ENCODE peak calls at places on chromosomes 11 and 22, in nine cellular contexts. One of them, this sample, is unnamed.

GRCh38 chr11:1840780-1841480 is 2.1 kb downstream of the TNNI2 start:
- DNase-seq in putamen: no peak
- DNase-seq in renal cortical epithelial cell: no peak
- DNase-seq in stimulated activated CD4-positive, alpha-beta T cell treated with anti-CD3 and anti-CD28 coated beads, Interleukin-2, amount 100 ng/mL, for 48 hours: no peak
- DNase-seq in T-helper 1 cell: no peak
- DNase-seq in NCI-H446 treated with DMSO at 0.1 percent for 48 hours: no peak
- DNase-seq in activated CD4-positive, alpha-beta T cell treated with anti-CD3 and anti-CD28 coated beads for 24 hours: no peak
- DNase-seq in BE2C: no peak
- DNase-seq in breast epithelium: no peak
- DNase-seq in this sample: no peak

GRCh38 chr11:27795955-27796861 is 96.0 kb upstream of the BDNF start:
- DNase-seq in T-helper 1 cell: no peak
- DNase-seq in activated CD4-positive, alpha-beta T cell treated with anti-CD3 and anti-CD28 coated beads for 24 hours: no peak
- DNase-seq in renal cortical epithelial cell: peak; percentile 69
- DNase-seq in BE2C: no peak
- DNase-seq in stimulated activated CD4-positive, alpha-beta T cell treated with anti-CD3 and anti-CD28 coated beads, Interleukin-2, amount 100 ng/mL, for 48 hours: no peak
- DNase-seq in NCI-H446 treated with DMSO at 0.1 percent for 48 hours: no peak
- DNase-seq in breast epithelium: no peak
- DNase-seq in putamen: no peak
- DNase-seq in this sample: no peak

GRCh38 chr11:7571640-7572000 is 57.8 kb downstream of the PPFIBP2 start:
- DNase-seq in BE2C: peak; percentile 62
- DNase-seq in T-helper 1 cell: no peak
- DNase-seq in stimulated activated CD4-positive, alpha-beta T cell treated with anti-CD3 and anti-CD28 coated beads, Interleukin-2, amount 100 ng/mL, for 48 hours: no peak
- DNase-seq in renal cortical epithelial cell: peak; percentile 59
- DNase-seq in activated CD4-positive, alpha-beta T cell treated with anti-CD3 and anti-CD28 coated beads for 24 hours: no peak
- DNase-seq in putamen: peak; percentile 79
- DNase-seq in breast epithelium: peak; percentile 69
- DNase-seq in NCI-H446 treated with DMSO at 0.1 percent for 48 hours: peak; percentile 44
- DNase-seq in this sample: no peak

GRCh38 chr22:11628651-11629511 is 3899.1 kb upstream of the OR11H1 start:
- DNase-seq in renal cortical epithelial cell: no peak
- DNase-seq in NCI-H446 treated with DMSO at 0.1 percent for 48 hours: no peak
- DNase-seq in stimulated activated CD4-positive, alpha-beta T cell treated with anti-CD3 and anti-CD28 coated beads, Interleukin-2, amount 100 ng/mL, for 48 hours: no peak
- DNase-seq in BE2C: no peak
- DNase-seq in putamen: no peak
- DNase-seq in activated CD4-positive, alpha-beta T cell treated with anti-CD3 and anti-CD28 coated beads for 24 hours: no peak
- DNase-seq in T-helper 1 cell: no peak
- DNase-seq in breast epithelium: no peak
- DNase-seq in this sample: no peak

GRCh38 chr11:12241401-12241800 is 131.0 kb downstream of the MICAL2 start:
- DNase-seq in NCI-H446 treated with DMSO at 0.1 percent for 48 hours: no peak
- DNase-seq in renal cortical epithelial cell: no peak
- DNase-seq in activated CD4-positive, alpha-beta T cell treated with anti-CD3 and anti-CD28 coated beads for 24 hours: no peak
- DNase-seq in T-helper 1 cell: no peak
- DNase-seq in putamen: no peak
- DNase-seq in stimulated activated CD4-positive, alpha-beta T cell treated with anti-CD3 and anti-CD28 coated beads, Interleukin-2, amount 100 ng/mL, for 48 hours: no peak
- DNase-seq in BE2C: no peak
- DNase-seq in breast epithelium: no peak
- DNase-seq in this sample: no peak

GRCh38 chr11:15074206-15075161 is 1.1 kb downstream of the CALCB start:
- DNase-seq in putamen: peak; percentile 36
- DNase-seq in NCI-H446 treated with DMSO at 0.1 percent for 48 hours: peak; percentile 66
- DNase-seq in renal cortical epithelial cell: peak; percentile 70
- DNase-seq in stimulated activated CD4-positive, alpha-beta T cell treated with anti-CD3 and anti-CD28 coated beads, Interleukin-2, amount 100 ng/mL, for 48 hours: peak; percentile 93
- DNase-seq in T-helper 1 cell: peak; percentile 87
- DNase-seq in activated CD4-positive, alpha-beta T cell treated with anti-CD3 and anti-CD28 coated beads for 24 hours: peak; percentile 88
- DNase-seq in breast epithelium: peak; percentile 52
- DNase-seq in BE2C: peak; percentile 84
- DNase-seq in this sample: peak; percentile 89

GRCh38 chr22:23292453-23293350 is 112.4 kb downstream of the BCR start:
- DNase-seq in breast epithelium: no peak
- DNase-seq in putamen: no peak
- DNase-seq in activated CD4-positive, alpha-beta T cell treated with anti-CD3 and anti-CD28 coated beads for 24 hours: no peak
- DNase-seq in NCI-H446 treated with DMSO at 0.1 percent for 48 hours: no peak
- DNase-seq in T-helper 1 cell: no peak
- DNase-seq in BE2C: no peak
- DNase-seq in renal cortical epithelial cell: no peak
- DNase-seq in stimulated activated CD4-positive, alpha-beta T cell treated with anti-CD3 and anti-CD28 coated beads, Interleukin-2, amount 100 ng/mL, for 48 hours: no peak
- DNase-seq in this sample: no peak

GRCh38 chr11:70423523-70424505 is 25.5 kb downstream of the CTTN start:
- DNase-seq in NCI-H446 treated with DMSO at 0.1 percent for 48 hours: no peak
- DNase-seq in breast epithelium: no peak
- DNase-seq in T-helper 1 cell: peak; percentile 24
- DNase-seq in stimulated activated CD4-positive, alpha-beta T cell treated with anti-CD3 and anti-CD28 coated beads, Interleukin-2, amount 100 ng/mL, for 48 hours: peak; percentile 17
- DNase-seq in activated CD4-positive, alpha-beta T cell treated with anti-CD3 and anti-CD28 coated beads for 24 hours: no peak
- DNase-seq in putamen: no peak
- DNase-seq in renal cortical epithelial cell: peak; percentile 84
- DNase-seq in BE2C: no peak
- DNase-seq in this sample: no peak

GRCh38 chr11:67582026-67582425 is 1.6 kb upstream of the GSTP1 start:
- DNase-seq in putamen: no peak
- DNase-seq in activated CD4-positive, alpha-beta T cell treated with anti-CD3 and anti-CD28 coated beads for 24 hours: no peak
- DNase-seq in NCI-H446 treated with DMSO at 0.1 percent for 48 hours: no peak
- DNase-seq in breast epithelium: no peak
- DNase-seq in stimulated activated CD4-positive, alpha-beta T cell treated with anti-CD3 and anti-CD28 coated beads, Interleukin-2, amount 100 ng/mL, for 48 hours: no peak
- DNase-seq in renal cortical epithelial cell: no peak
- DNase-seq in BE2C: no peak
- DNase-seq in T-helper 1 cell: no peak
- DNase-seq in this sample: no peak

GRCh38 chr11:46364791-46365190 is 16.7 kb upstream of the MDK start:
- DNase-seq in activated CD4-positive, alpha-beta T cell treated with anti-CD3 and anti-CD28 coated beads for 24 hours: no peak
- DNase-seq in breast epithelium: no peak
- DNase-seq in NCI-H446 treated with DMSO at 0.1 percent for 48 hours: no peak
- DNase-seq in putamen: no peak
- DNase-seq in T-helper 1 cell: no peak
- DNase-seq in stimulated activated CD4-positive, alpha-beta T cell treated with anti-CD3 and anti-CD28 coated beads, Interleukin-2, amount 100 ng/mL, for 48 hours: no peak
- DNase-seq in BE2C: no peak
- DNase-seq in renal cortical epithelial cell: no peak
- DNase-seq in this sample: no peak

GRCh38 chr11:73147771-73148681 is 5.9 kb upstream of the FCHSD2 start:
- DNase-seq in activated CD4-positive, alpha-beta T cell treated with anti-CD3 and anti-CD28 coated beads for 24 hours: no peak
- DNase-seq in BE2C: no peak
- DNase-seq in breast epithelium: no peak
- DNase-seq in renal cortical epithelial cell: peak; percentile 54
- DNase-seq in T-helper 1 cell: no peak
- DNase-seq in NCI-H446 treated with DMSO at 0.1 percent for 48 hours: peak; percentile 75
- DNase-seq in stimulated activated CD4-positive, alpha-beta T cell treated with anti-CD3 and anti-CD28 coated beads, Interleukin-2, amount 100 ng/mL, for 48 hours: no peak
- DNase-seq in putamen: peak; percentile 53
- DNase-seq in this sample: no peak

GRCh38 chr11:101661559-101661958 is 77.8 kb upstream of the TRPC6 start:
- DNase-seq in BE2C: no peak
- DNase-seq in putamen: no peak
- DNase-seq in activated CD4-positive, alpha-beta T cell treated with anti-CD3 and anti-CD28 coated beads for 24 hours: no peak
- DNase-seq in NCI-H446 treated with DMSO at 0.1 percent for 48 hours: no peak
- DNase-seq in breast epithelium: no peak
- DNase-seq in stimulated activated CD4-positive, alpha-beta T cell treated with anti-CD3 and anti-CD28 coated beads, Interleukin-2, amount 100 ng/mL, for 48 hours: no peak
- DNase-seq in T-helper 1 cell: no peak
- DNase-seq in renal cortical epithelial cell: no peak
- DNase-seq in this sample: no peak

GRCh38 chr11:34331736-34332135 is 26.1 kb downstream of the ABTB2 start:
- DNase-seq in BE2C: no peak
- DNase-seq in NCI-H446 treated with DMSO at 0.1 percent for 48 hours: no peak
- DNase-seq in activated CD4-positive, alpha-beta T cell treated with anti-CD3 and anti-CD28 coated beads for 24 hours: no peak
- DNase-seq in stimulated activated CD4-positive, alpha-beta T cell treated with anti-CD3 and anti-CD28 coated beads, Interleukin-2, amount 100 ng/mL, for 48 hours: no peak
- DNase-seq in renal cortical epithelial cell: peak; percentile 58
- DNase-seq in putamen: no peak
- DNase-seq in T-helper 1 cell: no peak
- DNase-seq in breast epithelium: no peak
- DNase-seq in this sample: no peak

GRCh38 chr22:19800761-19801244 is 40.2 kb downstream of the TBX1 start:
- DNase-seq in BE2C: peak; percentile 41
- DNase-seq in NCI-H446 treated with DMSO at 0.1 percent for 48 hours: no peak
- DNase-seq in stimulated activated CD4-positive, alpha-beta T cell treated with anti-CD3 and anti-CD28 coated beads, Interleukin-2, amount 100 ng/mL, for 48 hours: no peak
- DNase-seq in renal cortical epithelial cell: no peak
- DNase-seq in T-helper 1 cell: no peak
- DNase-seq in putamen: no peak
- DNase-seq in breast epithelium: no peak
- DNase-seq in activated CD4-positive, alpha-beta T cell treated with anti-CD3 and anti-CD28 coated beads for 24 hours: no peak
- DNase-seq in this sample: no peak

GRCh38 chr11:603154-603553 is 12.6 kb downstream of the IRF7 start:
- DNase-seq in renal cortical epithelial cell: no peak
- DNase-seq in stimulated activated CD4-positive, alpha-beta T cell treated with anti-CD3 and anti-CD28 coated beads, Interleukin-2, amount 100 ng/mL, for 48 hours: no peak
- DNase-seq in BE2C: no peak
- DNase-seq in breast epithelium: no peak
- DNase-seq in NCI-H446 treated with DMSO at 0.1 percent for 48 hours: no peak
- DNase-seq in putamen: no peak
- DNase-seq in T-helper 1 cell: no peak
- DNase-seq in activated CD4-positive, alpha-beta T cell treated with anti-CD3 and anti-CD28 coated beads for 24 hours: no peak
- DNase-seq in this sample: no peak

GRCh38 chr11:65851083-65851579 is 6.8 kb downstream of the CFL1 start:
- DNase-seq in putamen: no peak
- DNase-seq in T-helper 1 cell: peak; percentile 23
- DNase-seq in activated CD4-positive, alpha-beta T cell treated with anti-CD3 and anti-CD28 coated beads for 24 hours: no peak
- DNase-seq in NCI-H446 treated with DMSO at 0.1 percent for 48 hours: no peak
- DNase-seq in BE2C: no peak
- DNase-seq in stimulated activated CD4-positive, alpha-beta T cell treated with anti-CD3 and anti-CD28 coated beads, Interleukin-2, amount 100 ng/mL, for 48 hours: no peak
- DNase-seq in breast epithelium: no peak
- DNase-seq in renal cortical epithelial cell: no peak
- DNase-seq in this sample: no peak

GRCh38 chr11:93054881-93055280 is 85.4 kb downstream of the MTNR1B start:
- DNase-seq in renal cortical epithelial cell: peak; percentile 98
- DNase-seq in breast epithelium: no peak
- DNase-seq in NCI-H446 treated with DMSO at 0.1 percent for 48 hours: peak; percentile 65
- DNase-seq in BE2C: no peak
- DNase-seq in stimulated activated CD4-positive, alpha-beta T cell treated with anti-CD3 and anti-CD28 coated beads, Interleukin-2, amount 100 ng/mL, for 48 hours: peak; percentile 4
- DNase-seq in T-helper 1 cell: peak; percentile 49
- DNase-seq in activated CD4-positive, alpha-beta T cell treated with anti-CD3 and anti-CD28 coated beads for 24 hours: no peak
- DNase-seq in putamen: no peak
- DNase-seq in this sample: no peak

GRCh38 chr11:7941141-7941540 is 367 bp downstream of the OR10A3 start:
- DNase-seq in T-helper 1 cell: no peak
- DNase-seq in NCI-H446 treated with DMSO at 0.1 percent for 48 hours: no peak
- DNase-seq in renal cortical epithelial cell: no peak
- DNase-seq in stimulated activated CD4-positive, alpha-beta T cell treated with anti-CD3 and anti-CD28 coated beads, Interleukin-2, amount 100 ng/mL, for 48 hours: no peak
- DNase-seq in BE2C: no peak
- DNase-seq in putamen: no peak
- DNase-seq in breast epithelium: no peak
- DNase-seq in activated CD4-positive, alpha-beta T cell treated with anti-CD3 and anti-CD28 coated beads for 24 hours: no peak
- DNase-seq in this sample: no peak

GRCh38 chr11:60743058-60743457 is 13.6 kb upstream of the MS4A15 start:
- DNase-seq in renal cortical epithelial cell: no peak
- DNase-seq in stimulated activated CD4-positive, alpha-beta T cell treated with anti-CD3 and anti-CD28 coated beads, Interleukin-2, amount 100 ng/mL, for 48 hours: no peak
- DNase-seq in putamen: no peak
- DNase-seq in breast epithelium: no peak
- DNase-seq in T-helper 1 cell: no peak
- DNase-seq in NCI-H446 treated with DMSO at 0.1 percent for 48 hours: no peak
- DNase-seq in BE2C: no peak
- DNase-seq in activated CD4-positive, alpha-beta T cell treated with anti-CD3 and anti-CD28 coated beads for 24 hours: no peak
- DNase-seq in this sample: no peak

GRCh38 chr22:20571531-20572007 is 64.2 kb downstream of the MED15 start:
- DNase-seq in NCI-H446 treated with DMSO at 0.1 percent for 48 hours: no peak
- DNase-seq in renal cortical epithelial cell: no peak
- DNase-seq in putamen: no peak
- DNase-seq in T-helper 1 cell: peak; percentile 54
- DNase-seq in BE2C: peak; percentile 73
- DNase-seq in breast epithelium: no peak
- DNase-seq in stimulated activated CD4-positive, alpha-beta T cell treated with anti-CD3 and anti-CD28 coated beads, Interleukin-2, amount 100 ng/mL, for 48 hours: peak; percentile 70
- DNase-seq in activated CD4-positive, alpha-beta T cell treated with anti-CD3 and anti-CD28 coated beads for 24 hours: peak; percentile 46
- DNase-seq in this sample: peak; percentile 38

GRCh38 chr11:129323896-129324522 is 51.6 kb upstream of the BARX2 start:
- DNase-seq in T-helper 1 cell: no peak
- DNase-seq in breast epithelium: peak; percentile 32
- DNase-seq in putamen: peak; percentile 30
- DNase-seq in activated CD4-positive, alpha-beta T cell treated with anti-CD3 and anti-CD28 coated beads for 24 hours: no peak
- DNase-seq in stimulated activated CD4-positive, alpha-beta T cell treated with anti-CD3 and anti-CD28 coated beads, Interleukin-2, amount 100 ng/mL, for 48 hours: no peak
- DNase-seq in BE2C: no peak
- DNase-seq in renal cortical epithelial cell: no peak
- DNase-seq in NCI-H446 treated with DMSO at 0.1 percent for 48 hours: peak; percentile 12
- DNase-seq in this sample: no peak

GRCh38 chr11:47233989-47234668 is 14.5 kb downstream of the ACP2 start:
- DNase-seq in T-helper 1 cell: no peak
- DNase-seq in putamen: no peak
- DNase-seq in stimulated activated CD4-positive, alpha-beta T cell treated with anti-CD3 and anti-CD28 coated beads, Interleukin-2, amount 100 ng/mL, for 48 hours: no peak
- DNase-seq in activated CD4-positive, alpha-beta T cell treated with anti-CD3 and anti-CD28 coated beads for 24 hours: no peak
- DNase-seq in breast epithelium: no peak
- DNase-seq in BE2C: peak; percentile 29
- DNase-seq in NCI-H446 treated with DMSO at 0.1 percent for 48 hours: no peak
- DNase-seq in renal cortical epithelial cell: no peak
- DNase-seq in this sample: no peak

GRCh38 chr22:35592418-35592967 is 24.6 kb downstream of the MB start:
- DNase-seq in T-helper 1 cell: no peak
- DNase-seq in activated CD4-positive, alpha-beta T cell treated with anti-CD3 and anti-CD28 coated beads for 24 hours: no peak
- DNase-seq in renal cortical epithelial cell: no peak
- DNase-seq in putamen: no peak
- DNase-seq in breast epithelium: no peak
- DNase-seq in BE2C: no peak
- DNase-seq in NCI-H446 treated with DMSO at 0.1 percent for 48 hours: no peak
- DNase-seq in stimulated activated CD4-positive, alpha-beta T cell treated with anti-CD3 and anti-CD28 coated beads, Interleukin-2, amount 100 ng/mL, for 48 hours: no peak
- DNase-seq in this sample: no peak

GRCh38 chr22:19429950-19430889 is 1.3 kb downstream of the HIRA start:
- DNase-seq in BE2C: peak; percentile 53
- DNase-seq in putamen: no peak
- DNase-seq in NCI-H446 treated with DMSO at 0.1 percent for 48 hours: no peak
- DNase-seq in renal cortical epithelial cell: peak; percentile 39
- DNase-seq in T-helper 1 cell: peak; percentile 68
- DNase-seq in stimulated activated CD4-positive, alpha-beta T cell treated with anti-CD3 and anti-CD28 coated beads, Interleukin-2, amount 100 ng/mL, for 48 hours: no peak
- DNase-seq in activated CD4-positive, alpha-beta T cell treated with anti-CD3 and anti-CD28 coated beads for 24 hours: no peak
- DNase-seq in breast epithelium: no peak
- DNase-seq in this sample: peak; percentile 44

GRCh38 chr11:61091373-61092279 is 10.7 kb upstream of the CD5 start:
- DNase-seq in BE2C: no peak
- DNase-seq in T-helper 1 cell: peak; percentile 57
- DNase-seq in breast epithelium: no peak
- DNase-seq in activated CD4-positive, alpha-beta T cell treated with anti-CD3 and anti-CD28 coated beads for 24 hours: peak; percentile 61
- DNase-seq in NCI-H446 treated with DMSO at 0.1 percent for 48 hours: no peak
- DNase-seq in stimulated activated CD4-positive, alpha-beta T cell treated with anti-CD3 and anti-CD28 coated beads, Interleukin-2, amount 100 ng/mL, for 48 hours: no peak
- DNase-seq in renal cortical epithelial cell: no peak
- DNase-seq in putamen: no peak
- DNase-seq in this sample: no peak

GRCh38 chr22:35991168-35991567 is 37.5 kb downstream of the RBFOX2 start:
- DNase-seq in BE2C: no peak
- DNase-seq in renal cortical epithelial cell: no peak
- DNase-seq in putamen: no peak
- DNase-seq in activated CD4-positive, alpha-beta T cell treated with anti-CD3 and anti-CD28 coated beads for 24 hours: no peak
- DNase-seq in NCI-H446 treated with DMSO at 0.1 percent for 48 hours: no peak
- DNase-seq in stimulated activated CD4-positive, alpha-beta T cell treated with anti-CD3 and anti-CD28 coated beads, Interleukin-2, amount 100 ng/mL, for 48 hours: no peak
- DNase-seq in breast epithelium: no peak
- DNase-seq in T-helper 1 cell: no peak
- DNase-seq in this sample: no peak